ENCODE peak calls at places on chromosomes 16 and 17, in ten cellular contexts. One of them, this sample, is unnamed.

GRCh38 chr16:29877266-29877961 is 14.4 kb upstream of the CDIPT start:
- DNase-seq in GM12865: peak
- DNase-seq in body of pancreas: peak
- DNase-seq in activated T-cell treated with anti-CD3 and anti-CD28 coated beads, Interleukin-2, amount 50 U/mL, for 72 hours: peak
- DNase-seq in iPS-NIHi11: peak
- DNase-seq in NCI-H2081: no peak
- DNase-seq in activated CD8-positive, alpha-beta T cell treated with anti-CD3 and anti-CD28 coated beads, Interleukin-2, amount 10 ng/mL, durations not matched to agents 7 days and 5 days: peak
- DNase-seq in activated CD8-positive, alpha-beta memory T cell treated with anti-CD3 and anti-CD28 coated beads, Interleukin-2, amount 50 U/mL, for 48 hours: peak
- DNase-seq in stimulated activated CD8-positive, alpha-beta memory T cell treated with anti-CD3 and anti-CD28 coated beads, Interleukin-2, amount 100 ng/mL, for 48 hours: no peak
- DNase-seq in activated T-helper 9 cell treated with anti-CD3 and anti-CD28 coated beads, Interleukin-2, amount 50 U/mL, for 16 hours: peak
- DNase-seq in this sample: peak

GRCh38 chr16:77782694-77783093 is 5.7 kb upstream of the VAT1L start:
- DNase-seq in GM12865: no peak
- DNase-seq in iPS-NIHi11: no peak
- DNase-seq in activated CD8-positive, alpha-beta memory T cell treated with anti-CD3 and anti-CD28 coated beads, Interleukin-2, amount 50 U/mL, for 48 hours: no peak
- DNase-seq in NCI-H2081: no peak
- DNase-seq in activated T-cell treated with anti-CD3 and anti-CD28 coated beads, Interleukin-2, amount 50 U/mL, for 72 hours: no peak
- DNase-seq in activated T-helper 9 cell treated with anti-CD3 and anti-CD28 coated beads, Interleukin-2, amount 50 U/mL, for 16 hours: no peak
- DNase-seq in stimulated activated CD8-positive, alpha-beta memory T cell treated with anti-CD3 and anti-CD28 coated beads, Interleukin-2, amount 100 ng/mL, for 48 hours: no peak
- DNase-seq in body of pancreas: no peak
- DNase-seq in activated CD8-positive, alpha-beta T cell treated with anti-CD3 and anti-CD28 coated beads, Interleukin-2, amount 10 ng/mL, durations not matched to agents 7 days and 5 days: no peak
- DNase-seq in this sample: no peak

GRCh38 chr17:22703204-22703603 is 1010.9 kb downstream of the KCNJ18 start:
- DNase-seq in activated CD8-positive, alpha-beta T cell treated with anti-CD3 and anti-CD28 coated beads, Interleukin-2, amount 10 ng/mL, durations not matched to agents 7 days and 5 days: no peak
- DNase-seq in body of pancreas: no peak
- DNase-seq in iPS-NIHi11: no peak
- DNase-seq in activated CD8-positive, alpha-beta memory T cell treated with anti-CD3 and anti-CD28 coated beads, Interleukin-2, amount 50 U/mL, for 48 hours: no peak
- DNase-seq in stimulated activated CD8-positive, alpha-beta memory T cell treated with anti-CD3 and anti-CD28 coated beads, Interleukin-2, amount 100 ng/mL, for 48 hours: no peak
- DNase-seq in activated T-helper 9 cell treated with anti-CD3 and anti-CD28 coated beads, Interleukin-2, amount 50 U/mL, for 16 hours: no peak
- DNase-seq in GM12865: no peak
- DNase-seq in activated T-cell treated with anti-CD3 and anti-CD28 coated beads, Interleukin-2, amount 50 U/mL, for 72 hours: no peak
- DNase-seq in NCI-H2081: no peak
- DNase-seq in this sample: no peak

GRCh38 chr16:50021509-50021908 is 3.5 kb upstream of the CNEP1R1 start:
- DNase-seq in GM12865: peak
- DNase-seq in stimulated activated CD8-positive, alpha-beta memory T cell treated with anti-CD3 and anti-CD28 coated beads, Interleukin-2, amount 100 ng/mL, for 48 hours: no peak
- DNase-seq in body of pancreas: no peak
- DNase-seq in activated CD8-positive, alpha-beta memory T cell treated with anti-CD3 and anti-CD28 coated beads, Interleukin-2, amount 50 U/mL, for 48 hours: no peak
- DNase-seq in activated T-cell treated with anti-CD3 and anti-CD28 coated beads, Interleukin-2, amount 50 U/mL, for 72 hours: peak
- DNase-seq in activated T-helper 9 cell treated with anti-CD3 and anti-CD28 coated beads, Interleukin-2, amount 50 U/mL, for 16 hours: no peak
- DNase-seq in activated CD8-positive, alpha-beta T cell treated with anti-CD3 and anti-CD28 coated beads, Interleukin-2, amount 10 ng/mL, durations not matched to agents 7 days and 5 days: no peak
- DNase-seq in iPS-NIHi11: peak
- DNase-seq in NCI-H2081: no peak
- DNase-seq in this sample: peak

GRCh38 chr16:22762486-22762885 is 51.5 kb upstream of the HS3ST2 start:
- DNase-seq in stimulated activated CD8-positive, alpha-beta memory T cell treated with anti-CD3 and anti-CD28 coated beads, Interleukin-2, amount 100 ng/mL, for 48 hours: no peak
- DNase-seq in GM12865: no peak
- DNase-seq in NCI-H2081: no peak
- DNase-seq in iPS-NIHi11: no peak
- DNase-seq in activated CD8-positive, alpha-beta T cell treated with anti-CD3 and anti-CD28 coated beads, Interleukin-2, amount 10 ng/mL, durations not matched to agents 7 days and 5 days: no peak
- DNase-seq in activated CD8-positive, alpha-beta memory T cell treated with anti-CD3 and anti-CD28 coated beads, Interleukin-2, amount 50 U/mL, for 48 hours: no peak
- DNase-seq in activated T-helper 9 cell treated with anti-CD3 and anti-CD28 coated beads, Interleukin-2, amount 50 U/mL, for 16 hours: no peak
- DNase-seq in body of pancreas: no peak
- DNase-seq in activated T-cell treated with anti-CD3 and anti-CD28 coated beads, Interleukin-2, amount 50 U/mL, for 72 hours: no peak
- DNase-seq in this sample: no peak

GRCh38 chr16:56961386-56961785 is 364 bp upstream of the CETP start:
- DNase-seq in stimulated activated CD8-positive, alpha-beta memory T cell treated with anti-CD3 and anti-CD28 coated beads, Interleukin-2, amount 100 ng/mL, for 48 hours: no peak
- DNase-seq in NCI-H2081: no peak
- DNase-seq in iPS-NIHi11: no peak
- DNase-seq in activated CD8-positive, alpha-beta T cell treated with anti-CD3 and anti-CD28 coated beads, Interleukin-2, amount 10 ng/mL, durations not matched to agents 7 days and 5 days: no peak
- DNase-seq in activated T-cell treated with anti-CD3 and anti-CD28 coated beads, Interleukin-2, amount 50 U/mL, for 72 hours: no peak
- DNase-seq in activated CD8-positive, alpha-beta memory T cell treated with anti-CD3 and anti-CD28 coated beads, Interleukin-2, amount 50 U/mL, for 48 hours: no peak
- DNase-seq in GM12865: no peak
- DNase-seq in body of pancreas: no peak
- DNase-seq in activated T-helper 9 cell treated with anti-CD3 and anti-CD28 coated beads, Interleukin-2, amount 50 U/mL, for 16 hours: no peak
- DNase-seq in this sample: no peak

GRCh38 chr17:40303009-40303657 is 5.8 kb upstream of the RARA start:
- DNase-seq in NCI-H2081: peak
- DNase-seq in activated CD8-positive, alpha-beta memory T cell treated with anti-CD3 and anti-CD28 coated beads, Interleukin-2, amount 50 U/mL, for 48 hours: no peak
- DNase-seq in activated T-cell treated with anti-CD3 and anti-CD28 coated beads, Interleukin-2, amount 50 U/mL, for 72 hours: no peak
- DNase-seq in activated CD8-positive, alpha-beta T cell treated with anti-CD3 and anti-CD28 coated beads, Interleukin-2, amount 10 ng/mL, durations not matched to agents 7 days and 5 days: peak
- DNase-seq in activated T-helper 9 cell treated with anti-CD3 and anti-CD28 coated beads, Interleukin-2, amount 50 U/mL, for 16 hours: no peak
- DNase-seq in iPS-NIHi11: peak
- DNase-seq in body of pancreas: peak
- DNase-seq in stimulated activated CD8-positive, alpha-beta memory T cell treated with anti-CD3 and anti-CD28 coated beads, Interleukin-2, amount 100 ng/mL, for 48 hours: no peak
- DNase-seq in GM12865: peak
- DNase-seq in this sample: peak

GRCh38 chr16:66923247-66923851 is 2.0 kb downstream of the RRAD start:
- DNase-seq in body of pancreas: peak
- DNase-seq in activated CD8-positive, alpha-beta memory T cell treated with anti-CD3 and anti-CD28 coated beads, Interleukin-2, amount 50 U/mL, for 48 hours: no peak
- DNase-seq in NCI-H2081: peak
- DNase-seq in activated CD8-positive, alpha-beta T cell treated with anti-CD3 and anti-CD28 coated beads, Interleukin-2, amount 10 ng/mL, durations not matched to agents 7 days and 5 days: no peak
- DNase-seq in iPS-NIHi11: no peak
- DNase-seq in activated T-cell treated with anti-CD3 and anti-CD28 coated beads, Interleukin-2, amount 50 U/mL, for 72 hours: no peak
- DNase-seq in GM12865: no peak
- DNase-seq in stimulated activated CD8-positive, alpha-beta memory T cell treated with anti-CD3 and anti-CD28 coated beads, Interleukin-2, amount 100 ng/mL, for 48 hours: no peak
- DNase-seq in activated T-helper 9 cell treated with anti-CD3 and anti-CD28 coated beads, Interleukin-2, amount 50 U/mL, for 16 hours: no peak
- DNase-seq in this sample: no peak

GRCh38 chr17:42422412-42422957 is 571 bp downstream of the CAVIN1 start:
- DNase-seq in activated T-cell treated with anti-CD3 and anti-CD28 coated beads, Interleukin-2, amount 50 U/mL, for 72 hours: peak
- DNase-seq in body of pancreas: peak
- DNase-seq in stimulated activated CD8-positive, alpha-beta memory T cell treated with anti-CD3 and anti-CD28 coated beads, Interleukin-2, amount 100 ng/mL, for 48 hours: no peak
- DNase-seq in NCI-H2081: no peak
- DNase-seq in iPS-NIHi11: peak
- DNase-seq in activated CD8-positive, alpha-beta memory T cell treated with anti-CD3 and anti-CD28 coated beads, Interleukin-2, amount 50 U/mL, for 48 hours: peak
- DNase-seq in GM12865: peak
- DNase-seq in activated CD8-positive, alpha-beta T cell treated with anti-CD3 and anti-CD28 coated beads, Interleukin-2, amount 10 ng/mL, durations not matched to agents 7 days and 5 days: peak
- DNase-seq in activated T-helper 9 cell treated with anti-CD3 and anti-CD28 coated beads, Interleukin-2, amount 50 U/mL, for 16 hours: peak
- DNase-seq in this sample: peak

GRCh38 chr16:66649167-66649566 is 44.7 kb downstream of the CMTM3 start:
- DNase-seq in GM12865: no peak
- DNase-seq in body of pancreas: no peak
- DNase-seq in iPS-NIHi11: no peak
- DNase-seq in activated CD8-positive, alpha-beta memory T cell treated with anti-CD3 and anti-CD28 coated beads, Interleukin-2, amount 50 U/mL, for 48 hours: no peak
- DNase-seq in activated T-helper 9 cell treated with anti-CD3 and anti-CD28 coated beads, Interleukin-2, amount 50 U/mL, for 16 hours: no peak
- DNase-seq in stimulated activated CD8-positive, alpha-beta memory T cell treated with anti-CD3 and anti-CD28 coated beads, Interleukin-2, amount 100 ng/mL, for 48 hours: no peak
- DNase-seq in activated T-cell treated with anti-CD3 and anti-CD28 coated beads, Interleukin-2, amount 50 U/mL, for 72 hours: no peak
- DNase-seq in NCI-H2081: no peak
- DNase-seq in activated CD8-positive, alpha-beta T cell treated with anti-CD3 and anti-CD28 coated beads, Interleukin-2, amount 10 ng/mL, durations not matched to agents 7 days and 5 days: no peak
- DNase-seq in this sample: no peak

GRCh38 chr16:84312783-84313382 is 18.2 kb downstream of the WFDC1 start:
- DNase-seq in iPS-NIHi11: peak
- DNase-seq in activated CD8-positive, alpha-beta memory T cell treated with anti-CD3 and anti-CD28 coated beads, Interleukin-2, amount 50 U/mL, for 48 hours: no peak
- DNase-seq in body of pancreas: no peak
- DNase-seq in NCI-H2081: peak
- DNase-seq in GM12865: no peak
- DNase-seq in stimulated activated CD8-positive, alpha-beta memory T cell treated with anti-CD3 and anti-CD28 coated beads, Interleukin-2, amount 100 ng/mL, for 48 hours: no peak
- DNase-seq in activated T-cell treated with anti-CD3 and anti-CD28 coated beads, Interleukin-2, amount 50 U/mL, for 72 hours: no peak
- DNase-seq in activated T-helper 9 cell treated with anti-CD3 and anti-CD28 coated beads, Interleukin-2, amount 50 U/mL, for 16 hours: no peak
- DNase-seq in activated CD8-positive, alpha-beta T cell treated with anti-CD3 and anti-CD28 coated beads, Interleukin-2, amount 10 ng/mL, durations not matched to agents 7 days and 5 days: no peak
- DNase-seq in this sample: no peak

GRCh38 chr17:79888811-79889634 is 49.8 kb upstream of the CBX4 start:
- DNase-seq in activated T-cell treated with anti-CD3 and anti-CD28 coated beads, Interleukin-2, amount 50 U/mL, for 72 hours: no peak
- DNase-seq in activated CD8-positive, alpha-beta memory T cell treated with anti-CD3 and anti-CD28 coated beads, Interleukin-2, amount 50 U/mL, for 48 hours: no peak
- DNase-seq in iPS-NIHi11: no peak
- DNase-seq in stimulated activated CD8-positive, alpha-beta memory T cell treated with anti-CD3 and anti-CD28 coated beads, Interleukin-2, amount 100 ng/mL, for 48 hours: no peak
- DNase-seq in body of pancreas: no peak
- DNase-seq in activated T-helper 9 cell treated with anti-CD3 and anti-CD28 coated beads, Interleukin-2, amount 50 U/mL, for 16 hours: no peak
- DNase-seq in activated CD8-positive, alpha-beta T cell treated with anti-CD3 and anti-CD28 coated beads, Interleukin-2, amount 10 ng/mL, durations not matched to agents 7 days and 5 days: no peak
- DNase-seq in NCI-H2081: no peak
- DNase-seq in GM12865: no peak
- DNase-seq in this sample: no peak

GRCh38 chr17:1083451-1084187 is 86.7 kb downstream of the TIMM22 start:
- DNase-seq in activated T-cell treated with anti-CD3 and anti-CD28 coated beads, Interleukin-2, amount 50 U/mL, for 72 hours: no peak
- DNase-seq in GM12865: no peak
- DNase-seq in NCI-H2081: no peak
- DNase-seq in stimulated activated CD8-positive, alpha-beta memory T cell treated with anti-CD3 and anti-CD28 coated beads, Interleukin-2, amount 100 ng/mL, for 48 hours: no peak
- DNase-seq in activated CD8-positive, alpha-beta memory T cell treated with anti-CD3 and anti-CD28 coated beads, Interleukin-2, amount 50 U/mL, for 48 hours: no peak
- DNase-seq in activated T-helper 9 cell treated with anti-CD3 and anti-CD28 coated beads, Interleukin-2, amount 50 U/mL, for 16 hours: no peak
- DNase-seq in iPS-NIHi11: no peak
- DNase-seq in activated CD8-positive, alpha-beta T cell treated with anti-CD3 and anti-CD28 coated beads, Interleukin-2, amount 10 ng/mL, durations not matched to agents 7 days and 5 days: no peak
- DNase-seq in body of pancreas: peak
- DNase-seq in this sample: no peak

GRCh38 chr17:4394208-4395110 is 28.0 kb upstream of the UBE2G1 start:
- DNase-seq in activated T-cell treated with anti-CD3 and anti-CD28 coated beads, Interleukin-2, amount 50 U/mL, for 72 hours: no peak
- DNase-seq in iPS-NIHi11: no peak
- DNase-seq in NCI-H2081: no peak
- DNase-seq in stimulated activated CD8-positive, alpha-beta memory T cell treated with anti-CD3 and anti-CD28 coated beads, Interleukin-2, amount 100 ng/mL, for 48 hours: no peak
- DNase-seq in activated T-helper 9 cell treated with anti-CD3 and anti-CD28 coated beads, Interleukin-2, amount 50 U/mL, for 16 hours: no peak
- DNase-seq in body of pancreas: no peak
- DNase-seq in GM12865: peak
- DNase-seq in activated CD8-positive, alpha-beta T cell treated with anti-CD3 and anti-CD28 coated beads, Interleukin-2, amount 10 ng/mL, durations not matched to agents 7 days and 5 days: no peak
- DNase-seq in activated CD8-positive, alpha-beta memory T cell treated with anti-CD3 and anti-CD28 coated beads, Interleukin-2, amount 50 U/mL, for 48 hours: no peak
- DNase-seq in this sample: no peak

GRCh38 chr17:2809337-2809736 is 13.1 kb downstream of the RAP1GAP2 start:
- DNase-seq in activated T-cell treated with anti-CD3 and anti-CD28 coated beads, Interleukin-2, amount 50 U/mL, for 72 hours: no peak
- DNase-seq in iPS-NIHi11: no peak
- DNase-seq in GM12865: no peak
- DNase-seq in body of pancreas: no peak
- DNase-seq in activated CD8-positive, alpha-beta memory T cell treated with anti-CD3 and anti-CD28 coated beads, Interleukin-2, amount 50 U/mL, for 48 hours: no peak
- DNase-seq in stimulated activated CD8-positive, alpha-beta memory T cell treated with anti-CD3 and anti-CD28 coated beads, Interleukin-2, amount 100 ng/mL, for 48 hours: no peak
- DNase-seq in NCI-H2081: no peak
- DNase-seq in activated CD8-positive, alpha-beta T cell treated with anti-CD3 and anti-CD28 coated beads, Interleukin-2, amount 10 ng/mL, durations not matched to agents 7 days and 5 days: no peak
- DNase-seq in activated T-helper 9 cell treated with anti-CD3 and anti-CD28 coated beads, Interleukin-2, amount 50 U/mL, for 16 hours: no peak
- DNase-seq in this sample: no peak

GRCh38 chr17:13909901-13910519 is 159.3 kb upstream of the COX10 start:
- DNase-seq in activated T-helper 9 cell treated with anti-CD3 and anti-CD28 coated beads, Interleukin-2, amount 50 U/mL, for 16 hours: no peak
- DNase-seq in activated CD8-positive, alpha-beta memory T cell treated with anti-CD3 and anti-CD28 coated beads, Interleukin-2, amount 50 U/mL, for 48 hours: no peak
- DNase-seq in NCI-H2081: no peak
- DNase-seq in iPS-NIHi11: no peak
- DNase-seq in body of pancreas: no peak
- DNase-seq in stimulated activated CD8-positive, alpha-beta memory T cell treated with anti-CD3 and anti-CD28 coated beads, Interleukin-2, amount 100 ng/mL, for 48 hours: no peak
- DNase-seq in GM12865: no peak
- DNase-seq in activated CD8-positive, alpha-beta T cell treated with anti-CD3 and anti-CD28 coated beads, Interleukin-2, amount 10 ng/mL, durations not matched to agents 7 days and 5 days: no peak
- DNase-seq in activated T-cell treated with anti-CD3 and anti-CD28 coated beads, Interleukin-2, amount 50 U/mL, for 72 hours: no peak
- DNase-seq in this sample: no peak

GRCh38 chr16:88334517-88335149 is 48.1 kb upstream of the ZNF469 start:
- DNase-seq in GM12865: no peak
- DNase-seq in iPS-NIHi11: no peak
- DNase-seq in stimulated activated CD8-positive, alpha-beta memory T cell treated with anti-CD3 and anti-CD28 coated beads, Interleukin-2, amount 100 ng/mL, for 48 hours: no peak
- DNase-seq in body of pancreas: no peak
- DNase-seq in activated CD8-positive, alpha-beta memory T cell treated with anti-CD3 and anti-CD28 coated beads, Interleukin-2, amount 50 U/mL, for 48 hours: no peak
- DNase-seq in activated T-helper 9 cell treated with anti-CD3 and anti-CD28 coated beads, Interleukin-2, amount 50 U/mL, for 16 hours: no peak
- DNase-seq in activated CD8-positive, alpha-beta T cell treated with anti-CD3 and anti-CD28 coated beads, Interleukin-2, amount 10 ng/mL, durations not matched to agents 7 days and 5 days: no peak
- DNase-seq in NCI-H2081: no peak
- DNase-seq in activated T-cell treated with anti-CD3 and anti-CD28 coated beads, Interleukin-2, amount 50 U/mL, for 72 hours: no peak
- DNase-seq in this sample: no peak

GRCh38 chr17:56499799-56500388 is 93.6 kb upstream of the NOG start:
- DNase-seq in body of pancreas: peak
- DNase-seq in iPS-NIHi11: peak
- DNase-seq in stimulated activated CD8-positive, alpha-beta memory T cell treated with anti-CD3 and anti-CD28 coated beads, Interleukin-2, amount 100 ng/mL, for 48 hours: no peak
- DNase-seq in GM12865: peak
- DNase-seq in activated T-cell treated with anti-CD3 and anti-CD28 coated beads, Interleukin-2, amount 50 U/mL, for 72 hours: peak
- DNase-seq in activated CD8-positive, alpha-beta T cell treated with anti-CD3 and anti-CD28 coated beads, Interleukin-2, amount 10 ng/mL, durations not matched to agents 7 days and 5 days: no peak
- DNase-seq in activated CD8-positive, alpha-beta memory T cell treated with anti-CD3 and anti-CD28 coated beads, Interleukin-2, amount 50 U/mL, for 48 hours: no peak
- DNase-seq in NCI-H2081: no peak
- DNase-seq in activated T-helper 9 cell treated with anti-CD3 and anti-CD28 coated beads, Interleukin-2, amount 50 U/mL, for 16 hours: no peak
- DNase-seq in this sample: peak

GRCh38 chr17:35577826-35578194 is 561 bp downstream of the PEX12 start:
- DNase-seq in NCI-H2081: no peak
- DNase-seq in iPS-NIHi11: no peak
- DNase-seq in activated T-helper 9 cell treated with anti-CD3 and anti-CD28 coated beads, Interleukin-2, amount 50 U/mL, for 16 hours: no peak
- DNase-seq in activated CD8-positive, alpha-beta memory T cell treated with anti-CD3 and anti-CD28 coated beads, Interleukin-2, amount 50 U/mL, for 48 hours: no peak
- DNase-seq in activated T-cell treated with anti-CD3 and anti-CD28 coated beads, Interleukin-2, amount 50 U/mL, for 72 hours: no peak
- DNase-seq in stimulated activated CD8-positive, alpha-beta memory T cell treated with anti-CD3 and anti-CD28 coated beads, Interleukin-2, amount 100 ng/mL, for 48 hours: no peak
- DNase-seq in GM12865: peak
- DNase-seq in body of pancreas: peak
- DNase-seq in activated CD8-positive, alpha-beta T cell treated with anti-CD3 and anti-CD28 coated beads, Interleukin-2, amount 10 ng/mL, durations not matched to agents 7 days and 5 days: peak
- DNase-seq in this sample: no peak

GRCh38 chr16:2178321-2179106 is 17.9 kb downstream of the CASKIN1 start:
- DNase-seq in GM12865: no peak
- DNase-seq in activated CD8-positive, alpha-beta T cell treated with anti-CD3 and anti-CD28 coated beads, Interleukin-2, amount 10 ng/mL, durations not matched to agents 7 days and 5 days: peak
- DNase-seq in activated T-cell treated with anti-CD3 and anti-CD28 coated beads, Interleukin-2, amount 50 U/mL, for 72 hours: peak
- DNase-seq in activated CD8-positive, alpha-beta memory T cell treated with anti-CD3 and anti-CD28 coated beads, Interleukin-2, amount 50 U/mL, for 48 hours: peak
- DNase-seq in activated T-helper 9 cell treated with anti-CD3 and anti-CD28 coated beads, Interleukin-2, amount 50 U/mL, for 16 hours: peak
- DNase-seq in stimulated activated CD8-positive, alpha-beta memory T cell treated with anti-CD3 and anti-CD28 coated beads, Interleukin-2, amount 100 ng/mL, for 48 hours: peak
- DNase-seq in NCI-H2081: no peak
- DNase-seq in iPS-NIHi11: peak
- DNase-seq in body of pancreas: no peak
- DNase-seq in this sample: no peak

GRCh38 chr16:56871172-56871593 is 6.2 kb downstream of the SLC12A3 start:
- DNase-seq in stimulated activated CD8-positive, alpha-beta memory T cell treated with anti-CD3 and anti-CD28 coated beads, Interleukin-2, amount 100 ng/mL, for 48 hours: no peak
- DNase-seq in activated CD8-positive, alpha-beta T cell treated with anti-CD3 and anti-CD28 coated beads, Interleukin-2, amount 10 ng/mL, durations not matched to agents 7 days and 5 days: no peak
- DNase-seq in NCI-H2081: no peak
- DNase-seq in activated CD8-positive, alpha-beta memory T cell treated with anti-CD3 and anti-CD28 coated beads, Interleukin-2, amount 50 U/mL, for 48 hours: no peak
- DNase-seq in activated T-helper 9 cell treated with anti-CD3 and anti-CD28 coated beads, Interleukin-2, amount 50 U/mL, for 16 hours: no peak
- DNase-seq in GM12865: peak
- DNase-seq in activated T-cell treated with anti-CD3 and anti-CD28 coated beads, Interleukin-2, amount 50 U/mL, for 72 hours: no peak
- DNase-seq in body of pancreas: peak
- DNase-seq in iPS-NIHi11: no peak
- DNase-seq in this sample: peak

GRCh38 chr16:3188925-3189825 is 1.2 kb downstream of the OR1F1 start:
- DNase-seq in activated T-cell treated with anti-CD3 and anti-CD28 coated beads, Interleukin-2, amount 50 U/mL, for 72 hours: peak
- DNase-seq in NCI-H2081: peak
- DNase-seq in activated T-helper 9 cell treated with anti-CD3 and anti-CD28 coated beads, Interleukin-2, amount 50 U/mL, for 16 hours: no peak
- DNase-seq in activated CD8-positive, alpha-beta memory T cell treated with anti-CD3 and anti-CD28 coated beads, Interleukin-2, amount 50 U/mL, for 48 hours: peak
- DNase-seq in iPS-NIHi11: peak
- DNase-seq in body of pancreas: no peak
- DNase-seq in stimulated activated CD8-positive, alpha-beta memory T cell treated with anti-CD3 and anti-CD28 coated beads, Interleukin-2, amount 100 ng/mL, for 48 hours: peak
- DNase-seq in GM12865: peak
- DNase-seq in activated CD8-positive, alpha-beta T cell treated with anti-CD3 and anti-CD28 coated beads, Interleukin-2, amount 10 ng/mL, durations not matched to agents 7 days and 5 days: peak
- DNase-seq in this sample: no peak

GRCh38 chr17:27577884-27578717 is 52.9 kb upstream of the LGALS9 start:
- DNase-seq in iPS-NIHi11: no peak
- DNase-seq in activated CD8-positive, alpha-beta T cell treated with anti-CD3 and anti-CD28 coated beads, Interleukin-2, amount 10 ng/mL, durations not matched to agents 7 days and 5 days: no peak
- DNase-seq in NCI-H2081: no peak
- DNase-seq in stimulated activated CD8-positive, alpha-beta memory T cell treated with anti-CD3 and anti-CD28 coated beads, Interleukin-2, amount 100 ng/mL, for 48 hours: no peak
- DNase-seq in GM12865: peak
- DNase-seq in activated CD8-positive, alpha-beta memory T cell treated with anti-CD3 and anti-CD28 coated beads, Interleukin-2, amount 50 U/mL, for 48 hours: no peak
- DNase-seq in activated T-helper 9 cell treated with anti-CD3 and anti-CD28 coated beads, Interleukin-2, amount 50 U/mL, for 16 hours: no peak
- DNase-seq in activated T-cell treated with anti-CD3 and anti-CD28 coated beads, Interleukin-2, amount 50 U/mL, for 72 hours: no peak
- DNase-seq in body of pancreas: peak
- DNase-seq in this sample: no peak

GRCh38 chr16:72284042-72284789 is 112.3 kb upstream of the PMFBP1 start:
- DNase-seq in body of pancreas: no peak
- DNase-seq in iPS-NIHi11: no peak
- DNase-seq in activated T-helper 9 cell treated with anti-CD3 and anti-CD28 coated beads, Interleukin-2, amount 50 U/mL, for 16 hours: no peak
- DNase-seq in stimulated activated CD8-positive, alpha-beta memory T cell treated with anti-CD3 and anti-CD28 coated beads, Interleukin-2, amount 100 ng/mL, for 48 hours: no peak
- DNase-seq in activated CD8-positive, alpha-beta memory T cell treated with anti-CD3 and anti-CD28 coated beads, Interleukin-2, amount 50 U/mL, for 48 hours: no peak
- DNase-seq in GM12865: no peak
- DNase-seq in activated CD8-positive, alpha-beta T cell treated with anti-CD3 and anti-CD28 coated beads, Interleukin-2, amount 10 ng/mL, durations not matched to agents 7 days and 5 days: no peak
- DNase-seq in NCI-H2081: no peak
- DNase-seq in activated T-cell treated with anti-CD3 and anti-CD28 coated beads, Interleukin-2, amount 50 U/mL, for 72 hours: no peak
- DNase-seq in this sample: no peak

GRCh38 chr17:69961488-69962145 is 113.4 kb upstream of the KCNJ16 start:
- DNase-seq in GM12865: no peak
- DNase-seq in activated T-cell treated with anti-CD3 and anti-CD28 coated beads, Interleukin-2, amount 50 U/mL, for 72 hours: no peak
- DNase-seq in iPS-NIHi11: peak
- DNase-seq in body of pancreas: peak
- DNase-seq in NCI-H2081: no peak
- DNase-seq in stimulated activated CD8-positive, alpha-beta memory T cell treated with anti-CD3 and anti-CD28 coated beads, Interleukin-2, amount 100 ng/mL, for 48 hours: no peak
- DNase-seq in activated T-helper 9 cell treated with anti-CD3 and anti-CD28 coated beads, Interleukin-2, amount 50 U/mL, for 16 hours: no peak
- DNase-seq in activated CD8-positive, alpha-beta memory T cell treated with anti-CD3 and anti-CD28 coated beads, Interleukin-2, amount 50 U/mL, for 48 hours: peak
- DNase-seq in activated CD8-positive, alpha-beta T cell treated with anti-CD3 and anti-CD28 coated beads, Interleukin-2, amount 10 ng/mL, durations not matched to agents 7 days and 5 days: no peak
- DNase-seq in this sample: peak

GRCh38 chr16:11586856-11587642 is at the start of gene LITAF:
- DNase-seq in body of pancreas: peak
- DNase-seq in activated T-cell treated with anti-CD3 and anti-CD28 coated beads, Interleukin-2, amount 50 U/mL, for 72 hours: peak
- DNase-seq in activated CD8-positive, alpha-beta memory T cell treated with anti-CD3 and anti-CD28 coated beads, Interleukin-2, amount 50 U/mL, for 48 hours: peak
- DNase-seq in NCI-H2081: peak
- DNase-seq in activated CD8-positive, alpha-beta T cell treated with anti-CD3 and anti-CD28 coated beads, Interleukin-2, amount 10 ng/mL, durations not matched to agents 7 days and 5 days: peak
- DNase-seq in stimulated activated CD8-positive, alpha-beta memory T cell treated with anti-CD3 and anti-CD28 coated beads, Interleukin-2, amount 100 ng/mL, for 48 hours: peak
- DNase-seq in GM12865: peak
- DNase-seq in activated T-helper 9 cell treated with anti-CD3 and anti-CD28 coated beads, Interleukin-2, amount 50 U/mL, for 16 hours: peak
- DNase-seq in iPS-NIHi11: peak
- DNase-seq in this sample: peak

GRCh38 chr16:86048221-86048620 is 149.3 kb downstream of the IRF8 start:
- DNase-seq in NCI-H2081: no peak
- DNase-seq in activated T-helper 9 cell treated with anti-CD3 and anti-CD28 coated beads, Interleukin-2, amount 50 U/mL, for 16 hours: no peak
- DNase-seq in iPS-NIHi11: no peak
- DNase-seq in body of pancreas: no peak
- DNase-seq in GM12865: no peak
- DNase-seq in stimulated activated CD8-positive, alpha-beta memory T cell treated with anti-CD3 and anti-CD28 coated beads, Interleukin-2, amount 100 ng/mL, for 48 hours: no peak
- DNase-seq in activated CD8-positive, alpha-beta T cell treated with anti-CD3 and anti-CD28 coated beads, Interleukin-2, amount 10 ng/mL, durations not matched to agents 7 days and 5 days: no peak
- DNase-seq in activated CD8-positive, alpha-beta memory T cell treated with anti-CD3 and anti-CD28 coated beads, Interleukin-2, amount 50 U/mL, for 48 hours: no peak
- DNase-seq in activated T-cell treated with anti-CD3 and anti-CD28 coated beads, Interleukin-2, amount 50 U/mL, for 72 hours: no peak
- DNase-seq in this sample: no peak

GRCh38 chr17:27489045-27489715 is 32.9 kb downstream of the KSR1 start:
- DNase-seq in activated CD8-positive, alpha-beta T cell treated with anti-CD3 and anti-CD28 coated beads, Interleukin-2, amount 10 ng/mL, durations not matched to agents 7 days and 5 days: no peak
- DNase-seq in body of pancreas: peak
- DNase-seq in activated T-cell treated with anti-CD3 and anti-CD28 coated beads, Interleukin-2, amount 50 U/mL, for 72 hours: no peak
- DNase-seq in activated T-helper 9 cell treated with anti-CD3 and anti-CD28 coated beads, Interleukin-2, amount 50 U/mL, for 16 hours: no peak
- DNase-seq in GM12865: no peak
- DNase-seq in activated CD8-positive, alpha-beta memory T cell treated with anti-CD3 and anti-CD28 coated beads, Interleukin-2, amount 50 U/mL, for 48 hours: no peak
- DNase-seq in iPS-NIHi11: peak
- DNase-seq in stimulated activated CD8-positive, alpha-beta memory T cell treated with anti-CD3 and anti-CD28 coated beads, Interleukin-2, amount 100 ng/mL, for 48 hours: no peak
- DNase-seq in NCI-H2081: no peak
- DNase-seq in this sample: no peak